ENCODE peak calls at places on chromosomes 5 and 9, in four cellular contexts. One of them, this sample, is unnamed. For H3K27me3, the result is how much of the 10 kb centered on the place peaks cover.

GRCh38 chr9:79988126-79988525 is 416.4 kb downstream of the TLE4 start:
- DNase-seq in adipocyte: no peak
- DNase-seq in IMR-90: no peak
- DNase-seq in heart left ventricle: no peak
- DNase-seq in this sample: no peak

GRCh38 chr9:14270358-14271077 is 43.4 kb downstream of the NFIB start:
- DNase-seq in adipocyte: peak
- DNase-seq in IMR-90: peak
- DNase-seq in heart left ventricle: no peak
- DNase-seq in this sample: no peak

GRCh38 chr5:122929980-122930379 is 84.6 kb downstream of the SNX24 start:
- DNase-seq in adipocyte: no peak
- DNase-seq in IMR-90: no peak
- DNase-seq in heart left ventricle: no peak
- DNase-seq in this sample: no peak

GRCh38 chr9:4887556-4887955 is 94.8 kb downstream of the RCL1 start:
- DNase-seq in adipocyte: no peak
- DNase-seq in IMR-90: peak
- DNase-seq in heart left ventricle: no peak
- DNase-seq in this sample: peak

GRCh38 chr9:129323999-129324553 is 146.0 kb upstream of the IER5L start:
- DNase-seq in adipocyte: no peak
- DNase-seq in IMR-90: no peak
- DNase-seq in heart left ventricle: no peak
- DNase-seq in this sample: no peak

GRCh38 chr5:21181726-21182125 is 1193.7 kb upstream of the CDH18 start:
- DNase-seq in adipocyte: no peak
- DNase-seq in IMR-90: no peak
- DNase-seq in heart left ventricle: no peak
- DNase-seq in this sample: no peak

GRCh38 chr9:134004881-134005280 is 12.8 kb upstream of the VAV2 start:
- DNase-seq in adipocyte: no peak
- DNase-seq in IMR-90: no peak
- DNase-seq in heart left ventricle: no peak
- DNase-seq in this sample: no peak

GRCh38 chr5:59464969-59465368 is 428.6 kb downstream of the PDE4D start:
- DNase-seq in adipocyte: no peak
- DNase-seq in IMR-90: no peak
- DNase-seq in heart left ventricle: no peak
- DNase-seq in this sample: no peak

DNA sequence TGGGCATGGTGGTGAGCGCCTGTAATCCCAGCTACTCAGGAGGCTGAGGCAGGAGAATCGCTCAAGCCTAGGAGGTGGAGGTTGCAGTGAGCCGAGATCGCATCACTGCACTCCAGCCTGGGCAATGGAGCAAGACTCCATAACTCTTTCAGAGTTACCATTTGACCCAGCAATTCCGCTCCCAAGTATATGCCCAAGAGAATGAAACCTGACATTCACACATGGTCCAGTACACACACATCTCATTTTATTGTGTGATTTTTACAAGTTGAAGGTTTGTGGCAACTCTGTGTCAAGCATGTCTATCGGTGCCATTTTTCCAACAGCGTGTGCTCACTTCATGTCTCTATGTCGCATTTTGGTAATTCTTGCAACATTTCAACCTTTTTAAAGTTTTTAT is 24.9 kb upstream of the FIBCD1 start:
- DNase-seq in adipocyte: no peak
- DNase-seq in IMR-90: no peak
- DNase-seq in heart left ventricle: no peak
- DNase-seq in this sample: no peak
- H3K4me3 ChIP-seq in adipocyte: no peak
- H3K4me3 ChIP-seq in IMR-90: no peak
- H3K4me3 ChIP-seq in heart left ventricle: no peak
- H3K4me3 ChIP-seq in this sample: no peak

DNA sequence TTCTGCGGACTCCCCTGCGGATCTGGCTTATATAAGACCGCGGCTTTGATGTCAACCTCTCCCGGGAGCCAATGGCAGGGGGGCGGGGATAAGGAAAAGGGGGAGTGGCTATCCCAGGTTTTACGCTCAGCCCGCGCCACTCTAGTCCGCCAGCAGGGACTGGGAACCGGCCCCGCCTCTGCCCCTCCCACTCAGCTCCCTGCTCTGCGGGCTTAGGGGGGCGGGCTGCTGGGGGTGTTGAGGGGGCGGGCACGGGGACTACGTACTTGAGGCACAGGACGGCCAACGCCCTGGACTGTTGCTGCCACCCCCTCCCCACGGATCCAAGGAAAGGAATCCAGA is at the start of gene HAND1:
- DNase-seq in adipocyte: no peak
- DNase-seq in IMR-90: no peak
- DNase-seq in heart left ventricle: peak
- DNase-seq in this sample: peak
- H3K27me3 ChIP-seq in adipocyte: half or more
- H3K27me3 ChIP-seq in IMR-90: half or more
- H3K27me3 ChIP-seq in heart left ventricle: half or more
- H3K27me3 ChIP-seq in this sample: half or more

GRCh38 chr9:122527193-122527592 is at the start of gene OR1N1:
- DNase-seq in adipocyte: no peak
- DNase-seq in IMR-90: no peak
- DNase-seq in heart left ventricle: no peak
- DNase-seq in this sample: no peak
- H3K4me3 ChIP-seq in adipocyte: no peak
- H3K4me3 ChIP-seq in IMR-90: no peak
- H3K4me3 ChIP-seq in heart left ventricle: no peak
- H3K4me3 ChIP-seq in this sample: no peak

GRCh38 chr5:10563940-10564837 is at the start of gene ANKRD33B:
- DNase-seq in adipocyte: peak
- DNase-seq in IMR-90: peak
- DNase-seq in heart left ventricle: peak
- DNase-seq in this sample: no peak
- H3K27me3 ChIP-seq in adipocyte: under half
- H3K27me3 ChIP-seq in IMR-90: under half
- H3K27me3 ChIP-seq in heart left ventricle: under half
- H3K27me3 ChIP-seq in this sample: under half

GRCh38 chr5:73233461-73234151 is 60.6 kb downstream of the TMEM174 start:
- DNase-seq in adipocyte: peak
- DNase-seq in IMR-90: no peak
- DNase-seq in heart left ventricle: no peak
- DNase-seq in this sample: no peak
- H3K4me3 ChIP-seq in adipocyte: peak
- H3K4me3 ChIP-seq in IMR-90: no peak
- H3K4me3 ChIP-seq in heart left ventricle: peak
- H3K4me3 ChIP-seq in this sample: peak

GRCh38 chr5:80961376-80962281 is 1.5 kb downstream of the RASGRF2 start:
- DNase-seq in adipocyte: no peak
- DNase-seq in IMR-90: peak
- DNase-seq in heart left ventricle: no peak
- DNase-seq in this sample: no peak
- H3K27me3 ChIP-seq in adipocyte: under half
- H3K27me3 ChIP-seq in IMR-90: under half
- H3K27me3 ChIP-seq in heart left ventricle: under half
- H3K27me3 ChIP-seq in this sample: under half

GRCh38 chr5:91503321-91503720 is 120.2 kb upstream of the ARRDC3 start:
- DNase-seq in adipocyte: no peak
- DNase-seq in IMR-90: no peak
- DNase-seq in heart left ventricle: no peak
- DNase-seq in this sample: no peak

GRCh38 chr5:91495699-91496098 is 112.6 kb upstream of the ARRDC3 start:
- DNase-seq in adipocyte: no peak
- DNase-seq in IMR-90: no peak
- DNase-seq in heart left ventricle: no peak
- DNase-seq in this sample: no peak

GRCh38 chr5:91499943-91500531 is 116.9 kb upstream of the ARRDC3 start:
- DNase-seq in adipocyte: peak
- DNase-seq in IMR-90: peak
- DNase-seq in heart left ventricle: no peak
- DNase-seq in this sample: peak

GRCh38 chr5:91500758-91501157 is 117.6 kb upstream of the ARRDC3 start:
- DNase-seq in adipocyte: no peak
- DNase-seq in IMR-90: no peak
- DNase-seq in heart left ventricle: no peak
- DNase-seq in this sample: no peak
- H3K4me3 ChIP-seq in adipocyte: no peak
- H3K4me3 ChIP-seq in IMR-90: no peak
- H3K4me3 ChIP-seq in heart left ventricle: no peak
- H3K4me3 ChIP-seq in this sample: no peak

DNA sequence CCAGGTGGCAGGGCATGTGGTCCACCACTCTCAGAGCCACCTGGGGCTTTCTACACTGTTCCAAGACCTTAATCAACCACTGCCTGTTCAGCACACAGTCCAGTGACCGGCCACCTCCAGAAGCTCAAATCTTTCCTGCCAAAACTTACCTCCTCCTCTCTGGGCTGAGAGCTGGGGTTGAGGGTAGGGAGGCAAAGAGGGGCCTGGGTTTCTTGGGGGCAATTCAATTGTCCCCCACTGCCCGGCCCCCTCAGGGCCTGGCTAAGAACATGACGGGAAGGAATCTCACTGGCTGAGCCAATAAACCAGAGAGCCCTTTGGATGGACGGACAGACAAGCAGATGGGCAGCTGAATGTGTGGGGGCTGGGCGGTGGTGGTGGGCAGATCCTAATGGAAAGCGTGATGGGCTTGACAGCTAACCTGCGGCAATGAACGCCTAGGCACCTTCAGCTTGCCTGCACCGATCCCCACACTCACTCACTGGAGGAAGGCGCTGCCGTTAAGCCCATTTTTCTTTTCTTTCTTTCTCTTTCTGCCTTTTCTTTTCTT is 5.4 kb downstream of the NR5A1 start:
- DNase-seq in adipocyte: no peak
- DNase-seq in IMR-90: no peak
- DNase-seq in heart left ventricle: no peak
- DNase-seq in this sample: no peak
- H3K27me3 ChIP-seq in adipocyte: half or more
- H3K27me3 ChIP-seq in IMR-90: half or more
- H3K27me3 ChIP-seq in heart left ventricle: under half
- H3K27me3 ChIP-seq in this sample: under half

GRCh38 chr5:74636552-74636951 is 4.0 kb downstream of the ENC1 start:
- DNase-seq in adipocyte: no peak
- DNase-seq in IMR-90: no peak
- DNase-seq in heart left ventricle: no peak
- DNase-seq in this sample: peak
- H3K4me3 ChIP-seq in adipocyte: no peak
- H3K4me3 ChIP-seq in IMR-90: no peak
- H3K4me3 ChIP-seq in heart left ventricle: peak
- H3K4me3 ChIP-seq in this sample: no peak

DNA sequence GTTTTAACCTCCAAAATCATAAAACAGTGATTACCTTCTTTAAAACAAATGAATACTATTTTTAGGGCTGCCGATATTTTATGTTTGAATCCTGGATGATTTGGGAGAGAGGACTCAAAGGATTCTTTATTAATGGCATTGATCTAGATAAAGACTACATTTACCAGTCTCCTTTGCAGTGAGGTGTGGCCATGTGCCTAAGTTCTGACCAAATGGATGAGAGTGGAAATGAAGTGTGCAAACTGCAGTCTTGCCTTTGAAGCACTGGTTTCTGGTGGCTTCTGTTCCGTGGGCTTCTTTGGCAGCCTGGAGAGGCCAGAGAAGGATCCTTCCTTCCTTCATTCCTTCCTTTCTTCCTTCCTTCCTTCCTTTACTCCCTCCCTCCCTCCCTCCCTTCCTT is 24.3 kb upstream of the GDA start:
- DNase-seq in adipocyte: no peak
- DNase-seq in IMR-90: no peak
- DNase-seq in heart left ventricle: no peak
- DNase-seq in this sample: no peak
- H3K27me3 ChIP-seq in adipocyte: under half
- H3K27me3 ChIP-seq in IMR-90: under half
- H3K27me3 ChIP-seq in heart left ventricle: under half
- H3K27me3 ChIP-seq in this sample: under half